ENCODE peak calls at places on chromosomes 4 and X, in ten cellular contexts. Z is NCI-H1930; M is NCI-H1417 treated with DMSO at 0.1 percent for 48 hours; O is ecto neural progenitor cell; V is iPS DF 19.7; K is activated T-helper 1 cell treated with anti-CD3 and anti-CD28 coated beads, Interleukin-12 subunit alpha, Interleukin-12 subunit beta, Interleukin-2, Interleukin-4 antibody, amounts not matched to agents 30 ng/mL and 10 ng/mL and 1 ng/mL, durations not matched to agents 14 hours and 24 hours and 36 hours; S is hypothalamus; X is LHCN-M2; E is stromal cell of bone marrow; J is amniotic epithelial cell. Y is an unnamed sample.

GRCh38 chr4:108937066-108937465 is 174.2 kb upstream of the ETNPPL start:
- DNase-seq in M (no peak), X (no peak), J (no peak), Z (no peak), O (no peak), S (no peak), E (no peak), V (no peak), K (no peak), Y (no peak)

GRCh38 chr4:85116008-85116407 is 149.5 kb upstream of the WDFY3 start:
- DNase-seq in M (no peak), Z (no peak), O (no peak), X (no peak), V (no peak), J (no peak), S (no peak), E (no peak), K (no peak), Y (no peak)

GRCh38 chr4:8549352-8549931 is 30.8 kb upstream of the GPR78 start:
- DNase-seq in V (no peak), Z (no peak), K (no peak), X (no peak), O (no peak), S (no peak), J (no peak), E (no peak), M (no peak), Y (no peak)

GRCh38 chr4:16505726-16506125 is 279.5 kb upstream of the TAPT1 start:
- DNase-seq in K (no peak), V (no peak), J (no peak), M (no peak), E (peak; percentile 10), S (no peak), Z (no peak), O (peak; percentile 68), X (no peak), Y (no peak)

GRCh38 chr4:16250665-16251365 is 24.5 kb upstream of the TAPT1 start:
- DNase-seq in Z (no peak), M (no peak), J (peak; percentile 59), E (no peak), K (no peak), O (no peak), S (no peak), X (no peak), V (no peak), Y (no peak)

GRCh38 chr4:61468091-61468720 is 268.1 kb downstream of the ADGRL3 start:
- DNase-seq in E (no peak), S (no peak), Z (no peak), K (no peak), M (no peak), X (peak; percentile 77), V (no peak), J (peak; percentile 92), O (no peak), Y (no peak)

GRCh38 chr4:166087569-166087968 is 214.5 kb downstream of the TLL1 start:
- DNase-seq in O (no peak), V (no peak), M (no peak), E (no peak), X (no peak), S (no peak), J (no peak), Z (no peak), K (no peak), Y (no peak)

GRCh38 chr4:13705521-13706035 is 78.1 kb upstream of the BOD1L1 start:
- DNase-seq in M (no peak), J (no peak), S (no peak), Z (no peak), O (no peak), X (no peak), E (no peak), K (no peak), V (no peak), Y (peak; percentile 78)

GRCh38 chrX:53716328-53717088 is 30.0 kb upstream of the HUWE1 start:
- DNase-seq in Z (no peak), O (no peak), E (no peak), K (peak; percentile 51), J (no peak), M (no peak), X (no peak), V (no peak), S (no peak), Y (no peak)

GRCh38 chr4:39658756-39659155 is 20.1 kb upstream of the SMIM14 start:
- DNase-seq in J (peak; percentile 31), E (no peak), K (no peak), M (no peak), V (no peak), X (no peak), O (no peak), S (no peak), Z (no peak), Y (no peak)

GRCh38 chrX:114930227-114930626 is 87.2 kb downstream of the IL13RA2 start:
- DNase-seq in J (no peak), X (no peak), V (no peak), E (no peak), Z (no peak), O (no peak), S (no peak), M (no peak), K (no peak), Y (no peak)

GRCh38 chrX:28922106-28922505 is 334.9 kb downstream of the IL1RAPL1 start:
- DNase-seq in K (no peak), X (no peak), E (no peak), J (peak; percentile 8), V (no peak), M (no peak), O (no peak), Z (no peak), S (no peak), Y (no peak)

GRCh38 chrX:114472788-114473187 is 111.1 kb upstream of the HTR2C start:
- DNase-seq in Z (no peak), X (no peak), S (no peak), O (no peak), J (no peak), K (no peak), M (no peak), E (no peak), V (no peak), Y (no peak)

GRCh38 chrX:13590914-13591313 is 21.5 kb downstream of the EGFL6 start:
- DNase-seq in O (no peak), E (no peak), X (no peak), V (no peak), J (no peak), M (no peak), S (no peak), K (no peak), Z (no peak), Y (no peak)

Y was measured in Right ventricle myocardium superior.